ENCODE peak calls at places on chromosomes 12 and 14, in five cellular contexts. Z, U, F, R and Y are unnamed samples.
A peak's percentile ranks its signal among the peaks of the same experiment; 100 is the strongest.

GRCh38 chr14:69152181-69152943 is 557 bp downstream of the DCAF5 start:
- DNase-seq in U (peak; percentile 69), R (peak; percentile 85), F (peak; percentile 73), Z (no peak), Y (peak; percentile 44)

GRCh38 chr12:31728289-31728916 is 418 bp downstream of the AMN1 start:
- DNase-seq in U (no peak), F (no peak), Z (peak; percentile 45), R (no peak), Y (no peak)

GRCh38 chr12:109247831-109248654 is 61.0 kb downstream of the FOXN4 start:
- DNase-seq in Z (no peak), U (no peak), F (no peak), R (no peak), Y (no peak)

GRCh38 chr12:110141389-110141788 is 17.2 kb downstream of the IFT81 start:
- DNase-seq in R (no peak), Z (peak; percentile 80), F (no peak), U (no peak), Y (no peak)

GRCh38 chr14:61542848-61543790 is 152.2 kb upstream of the HIF1A start:
- DNase-seq in Z (peak; percentile 55), U (no peak), R (no peak), F (no peak), Y (no peak)

GRCh38 chr14:91257328-91258020 is 13.0 kb upstream of the GPR68 start:
- DNase-seq in U (no peak), Z (no peak), F (no peak), R (peak; percentile 93), Y (no peak)

GRCh38 chr12:103928736-103929050 is 1.5 kb upstream of the HSP90B1 start:
- DNase-seq in U (no peak), Z (peak; percentile 47), R (no peak), F (no peak), Y (peak; percentile 52)

GRCh38 chr14:90302529-90303303 is 29.0 kb downstream of the NRDE2 start:
- DNase-seq in U (no peak), Z (no peak), R (peak; percentile 49), F (no peak), Y (no peak)

GRCh38 chr14:93683241-93683640 is 105.0 kb downstream of the PRIMA1 start:
- DNase-seq in R (peak; percentile 89), Z (no peak), U (no peak), F (no peak), Y (no peak)

GRCh38 chr12:62724947-62725447 is 210.0 kb downstream of the PPM1H start:
- DNase-seq in F (no peak), Z (peak; percentile 41), U (no peak), R (peak; percentile 98), Y (no peak)

GRCh38 chr14:102499401-102500189 is 10.0 kb downstream of the ANKRD9 start:
- DNase-seq in U (no peak), Z (no peak), R (no peak), F (no peak), Y (no peak)

GRCh38 chr14:56491299-56492285 is 88.0 kb upstream of the TMEM260 start:
- DNase-seq in Z (peak; percentile 28), U (peak; percentile 25), R (peak; percentile 97), F (no peak), Y (no peak)

GRCh38 chr12:46509135-46509534 is 136.6 kb upstream of the SLC38A2 start:
- DNase-seq in F (no peak), Z (no peak), R (no peak), U (no peak), Y (no peak)

GRCh38 chr12:53999596-54000104 is 311 bp upstream of the HOXC9 start:
- DNase-seq in Z (peak; percentile 80), U (no peak), R (no peak), F (peak; percentile 90), Y (no peak)
- H3K27ac ChIP-seq in Z (peak overlapping the region; percentile 98), U (peak overlapping the region; percentile 65), R (no peak overlapping the region), F (no peak overlapping the region), Y (no peak overlapping the region)

GRCh38 chr12:20372326-20373097 is 4.2 kb downstream of the PDE3A start:
- DNase-seq in U (no peak), R (no peak), Z (no peak), F (no peak), Y (no peak)
- H3K27ac ChIP-seq in U (no peak overlapping the region), R (no peak overlapping the region), Z (peak overlapping the region; percentile 90), F (no peak overlapping the region), Y (no peak overlapping the region)

DNA sequence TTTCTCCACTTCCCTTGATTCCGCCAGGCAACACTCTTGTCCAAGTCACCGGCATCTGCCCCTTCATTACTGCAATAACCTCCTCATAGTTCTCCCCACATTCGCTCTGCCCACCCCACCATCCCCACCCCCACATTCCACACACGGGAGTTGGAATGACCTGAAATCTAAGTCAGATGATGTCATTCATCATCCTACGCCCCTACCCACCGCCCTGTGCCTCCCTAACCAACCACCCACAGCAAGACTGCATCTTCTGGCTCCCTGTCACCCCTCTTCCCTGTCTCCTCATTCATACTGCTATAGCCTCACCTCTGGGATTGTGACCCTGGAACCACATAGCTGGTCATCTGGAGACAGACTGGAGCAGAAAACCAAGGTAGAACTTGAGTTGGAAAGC is 7.9 kb upstream of the PWP1 start:
- DNase-seq in F (no peak), R (no peak), Z (no peak), U (no peak), Y (no peak)
- H3K27ac ChIP-seq in F (no peak overlapping the region), R (no peak overlapping the region), Z (no peak overlapping the region), U (no peak overlapping the region), Y (no peak overlapping the region)

GRCh38 chr12:95168746-95169145 is 48.5 kb downstream of the FGD6 start:
- DNase-seq in U (no peak), F (no peak), R (no peak), Z (no peak), Y (no peak)

GRCh38 chr12:95173392-95174251 is 43.6 kb downstream of the FGD6 start:
- DNase-seq in Z (no peak), F (no peak), R (peak; percentile 33), U (no peak), Y (no peak)

GRCh38 chr12:95164656-95165055 is 52.6 kb downstream of the FGD6 start:
- DNase-seq in R (no peak), Z (no peak), U (no peak), F (no peak), Y (no peak)

DNA sequence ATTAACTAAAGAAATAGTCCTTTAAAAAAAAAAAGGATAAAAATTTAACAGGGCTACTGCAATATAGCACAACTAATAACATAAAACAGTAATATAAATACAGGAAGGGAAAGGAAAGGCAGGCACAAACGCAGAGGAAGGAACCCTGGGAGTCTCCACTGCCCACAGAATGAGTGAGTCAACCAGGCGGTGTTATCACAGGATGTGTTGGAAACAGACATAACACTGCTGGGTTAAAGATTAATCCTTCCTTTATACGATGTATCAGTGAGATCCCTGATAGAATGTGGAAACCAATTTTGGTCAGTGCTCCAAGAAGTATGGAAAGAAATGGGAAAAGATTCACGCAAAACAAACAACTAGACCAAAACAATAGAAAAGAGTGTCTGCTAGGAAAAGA is 47.9 kb downstream of the FGD6 start:
- DNase-seq in U (no peak), Z (no peak), R (peak; percentile 54), F (no peak), Y (no peak)
- H3K27ac ChIP-seq in U (no peak overlapping the region), Z (no peak overlapping the region), R (peak overlapping the region; percentile 12), F (no peak overlapping the region), Y (no peak overlapping the region)

DNA sequence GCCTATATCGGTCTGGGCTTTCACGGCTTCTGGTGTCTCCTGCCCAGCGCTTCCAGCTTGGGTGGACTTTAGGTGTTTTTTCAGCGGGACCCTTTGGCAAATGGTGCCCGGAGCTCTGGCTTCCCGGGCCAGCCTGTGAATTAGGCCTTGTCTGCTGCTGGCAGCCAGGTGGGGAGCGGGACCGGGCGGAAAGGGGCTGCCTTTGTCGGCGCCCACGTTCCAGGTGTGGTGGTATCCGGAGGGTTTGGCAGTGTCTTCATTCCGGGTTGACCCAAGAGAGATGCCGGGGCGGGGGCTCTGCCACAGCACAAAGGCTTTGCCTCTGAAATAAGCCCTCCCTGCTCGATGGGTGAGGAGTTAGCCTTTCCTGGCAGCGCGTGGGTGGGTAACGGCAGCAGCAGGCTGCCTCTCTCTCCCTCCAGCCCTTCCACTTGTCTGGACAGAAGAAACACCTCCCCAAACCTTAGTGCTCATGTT is 9.5 kb downstream of the RFLNA start:
- DNase-seq in U (no peak), F (peak; percentile 62), R (no peak), Z (no peak), Y (no peak)
- H3K27ac ChIP-seq in U (no peak overlapping the region), F (no peak overlapping the region), R (no peak overlapping the region), Z (no peak overlapping the region), Y (no peak overlapping the region)